ENCODE peak calls at places on chromosomes 13 and 19, in four cellular contexts. S is MCF 10A, A is tibial artery, O is glutamatergic neuron. Y is an unnamed sample.

GRCh38 chr19:33194884-33195710 is 967 bp downstream of the LRP3 start:
- DNase-seq in S (peak), A (no peak), O (peak), Y (no peak)

GRCh38 chr13:43537124-43537523 is 249.6 kb downstream of the ENOX1 start:
- DNase-seq in S (no peak), A (no peak), O (no peak), Y (no peak)

GRCh38 chr19:40755248-40755624 is 4.2 kb downstream of the SNRPA start:
- DNase-seq in S (no peak), A (no peak), O (no peak), Y (no peak)

GRCh38 chr13:99979453-99980200 is 2.0 kb upstream of the ZIC2 start:
- DNase-seq in S (no peak), A (no peak), O (peak), Y (no peak)

GRCh38 chr19:56153507-56153906 is 12.4 kb downstream of the ZNF444 start:
- DNase-seq in S (no peak), A (no peak), O (no peak), Y (no peak)

GRCh38 chr19:5974721-5975387 is 3.1 kb downstream of the RANBP3 start:
- DNase-seq in S (no peak), A (no peak), O (no peak), Y (peak)

GRCh38 chr19:48344892-48345291 is 18.8 kb downstream of the TMEM143 start:
- DNase-seq in S (peak), A (no peak), O (no peak), Y (no peak)

GRCh38 chr13:47144782-47145181 is 247.9 kb upstream of the HTR2A start:
- DNase-seq in S (no peak), A (no peak), O (no peak), Y (no peak)

GRCh38 chr13:113322043-113322461 is 25.0 kb downstream of the LAMP1 start:
- DNase-seq in S (no peak), A (no peak), O (no peak), Y (no peak)

GRCh38 chr13:73737214-73737613 is 397.0 kb downstream of the KLF12 start:
- DNase-seq in S (no peak), A (no peak), O (no peak), Y (no peak)

GRCh38 chr19:20453424-20453938 is 112.1 kb downstream of the ZNF737 start:
- DNase-seq in S (no peak), A (no peak), O (no peak), Y (no peak)

GRCh38 chr13:101127741-101128353 is 288.5 kb downstream of the NALCN start:
- DNase-seq in S (peak), A (no peak), O (no peak), Y (peak)
- TF ChIP-seq CTCF in S (peak), A (peak), O (peak), Y (peak)

GRCh38 chr19:8831832-8832131 is 322 bp downstream of the ZNF558 start:
- DNase-seq in S (no peak), A (no peak), O (peak), Y (no peak)

GRCh38 chr19:8827277-8827676 is 4.8 kb downstream of the ZNF558 start:
- DNase-seq in S (no peak), A (no peak), O (no peak), Y (no peak)

GRCh38 chr19:8821748-8822241 is 10.3 kb downstream of the ZNF558 start:
- DNase-seq in S (no peak), A (no peak), O (no peak), Y (no peak)

GRCh38 chr19:8831373-8831772 is 731 bp downstream of the ZNF558 start:
- DNase-seq in S (no peak), A (no peak), O (no peak), Y (no peak)

GRCh38 chr19:8826371-8826770 is 5.7 kb downstream of the ZNF558 start:
- DNase-seq in S (no peak), A (no peak), O (no peak), Y (no peak)
- TF ChIP-seq CTCF in S (no peak), A (no peak), O (no peak), Y (no peak)

DNA sequence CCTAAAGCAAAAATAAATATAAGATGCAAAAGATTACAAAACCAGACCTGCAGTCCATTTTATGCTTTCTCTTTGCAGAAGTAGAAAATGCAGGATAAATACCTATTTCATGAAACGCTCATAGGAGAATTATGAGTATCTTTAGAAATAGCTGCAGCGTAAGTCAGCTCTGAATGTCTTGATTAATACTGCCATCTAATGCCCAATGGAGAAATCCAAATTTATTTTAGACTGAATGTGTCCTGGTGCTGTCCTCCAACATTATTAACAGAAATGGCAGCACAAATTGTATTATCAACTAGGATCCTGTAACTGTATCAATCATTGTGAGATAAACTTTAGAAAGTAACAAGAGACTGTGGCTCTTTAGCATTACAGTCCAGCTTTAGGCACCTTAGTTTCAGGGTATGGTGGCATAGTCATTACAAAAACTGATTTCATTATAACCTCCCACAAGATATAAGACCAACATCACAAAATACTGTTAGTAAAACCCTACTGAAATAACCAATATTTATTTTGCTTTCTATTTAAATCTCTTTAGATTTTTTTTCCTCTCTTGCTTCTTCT is 162.1 kb upstream of the MIR17HG start:
- DNase-seq in S (peak), A (no peak), O (no peak), Y (no peak)
- TF ChIP-seq CTCF in S (peak), A (peak), O (no peak), Y (no peak)

DNA sequence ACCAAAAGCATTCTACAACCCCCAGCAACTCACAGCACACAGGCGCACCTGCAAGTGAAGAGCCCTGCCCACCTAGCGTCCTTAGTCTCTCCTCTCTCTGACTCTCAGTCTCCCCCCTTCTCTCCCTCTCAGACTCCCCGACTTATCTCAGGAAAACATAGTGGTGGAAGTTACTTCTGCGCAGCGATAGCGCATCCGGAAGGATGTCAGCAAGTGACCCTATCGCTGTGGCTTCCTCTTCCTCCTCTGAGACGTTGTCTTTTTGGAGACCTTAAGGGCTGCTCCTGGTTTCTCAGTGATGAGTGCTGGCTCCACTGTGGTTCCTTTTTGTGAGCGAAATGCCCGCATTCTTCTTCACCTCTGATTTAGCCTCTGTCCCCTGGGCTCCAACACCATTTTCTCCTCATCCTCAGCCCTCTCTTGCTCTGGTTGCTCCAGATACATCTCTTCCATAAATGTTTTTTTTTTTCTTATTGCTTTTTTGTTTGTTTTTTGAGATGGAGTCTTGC is 1.4 kb upstream of the YIF1B start:
- DNase-seq in S (no peak), A (no peak), O (no peak), Y (no peak)
- TF ChIP-seq CTCF in S (no peak), A (no peak), O (no peak), Y (no peak)

GRCh38 chr13:110109910-110110309 is 197.0 kb downstream of the COL4A1 start:
- DNase-seq in S (peak), A (peak), O (no peak), Y (no peak)

GRCh38 chr13:110106726-110107125 is 200.2 kb downstream of the COL4A1 start:
- DNase-seq in S (no peak), A (peak), O (no peak), Y (no peak)

GRCh38 chr13:110109140-110109783 is 197.7 kb downstream of the COL4A1 start:
- DNase-seq in S (no peak), A (no peak), O (no peak), Y (no peak)

GRCh38 chr13:110107568-110108347 is 199.2 kb downstream of the COL4A1 start:
- DNase-seq in S (no peak), A (no peak), O (peak), Y (no peak)

DNA sequence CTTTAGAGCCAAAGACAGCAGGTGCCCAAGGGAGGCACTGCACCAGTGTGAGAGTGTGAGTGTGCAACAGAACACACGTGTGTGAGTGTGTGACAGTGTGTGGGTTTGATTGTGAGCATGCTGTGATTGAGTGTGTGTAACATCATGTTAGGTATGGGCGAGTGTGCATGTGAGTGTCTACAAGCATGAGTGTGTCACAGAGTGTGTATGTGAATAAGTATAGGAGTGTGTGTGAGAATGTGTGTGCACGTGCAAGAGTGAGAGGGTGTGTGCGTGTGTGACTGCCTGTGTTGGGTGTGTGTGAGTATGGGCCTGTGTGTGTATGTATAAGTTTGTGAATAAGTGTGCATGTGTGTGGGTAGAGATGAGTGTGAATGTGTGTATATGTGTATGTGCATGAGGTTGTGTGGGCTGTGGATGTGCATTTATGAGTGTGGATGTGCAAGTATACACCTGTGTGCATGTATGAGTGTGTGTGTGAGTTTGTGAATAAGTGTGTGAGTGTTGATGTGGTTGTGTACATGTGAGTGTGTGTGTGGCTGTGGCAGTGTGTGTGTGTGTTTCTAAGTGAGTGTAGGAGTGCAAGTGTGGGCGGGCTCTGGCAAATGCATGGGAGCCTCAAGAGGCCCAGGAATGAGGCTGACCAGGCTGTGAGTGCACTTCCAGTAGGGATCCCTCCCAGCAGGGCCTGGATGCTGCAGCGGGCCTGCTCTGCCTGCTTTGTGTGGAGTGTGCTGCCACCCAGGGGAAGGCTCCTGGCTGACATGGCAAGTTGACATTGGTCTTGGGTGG is 198.4 kb downstream of the COL4A1 start:
- DNase-seq in S (peak), A (peak), O (peak), Y (no peak)
- TF ChIP-seq CTCF in S (peak), A (peak), O (peak), Y (no peak)

GRCh38 chr19:39197808-39198207 is 1.0 kb downstream of the NCCRP1 start:
- DNase-seq in S (peak), A (no peak), O (no peak), Y (no peak)
- TF ChIP-seq CTCF in S (no peak), A (no peak), O (no peak), Y (peak)

GRCh38 chr19:11587302-11587972 is 9.8 kb upstream of the ZNF627 start:
- DNase-seq in S (peak), A (peak), O (peak), Y (peak)
- TF ChIP-seq CTCF in S (peak), A (peak), O (peak), Y (peak)

GRCh38 chr13:41962994-41963393 is 2.1 kb upstream of the VWA8 start:
- DNase-seq in S (peak), A (no peak), O (no peak), Y (no peak)
- TF ChIP-seq CTCF in S (no peak), A (no peak), O (no peak), Y (no peak)

GRCh38 chr19:45103625-45104319 is 10.8 kb downstream of the PPP1R37 start:
- DNase-seq in S (no peak), A (no peak), O (no peak), Y (no peak)
- TF ChIP-seq CTCF in S (no peak), A (no peak), O (no peak), Y (no peak)